ENCODE peak calls at places on chromosomes 2 and 18, in four cellular contexts. L is WERI-Rb-1, W is GM23338, G is fibroblast of the aortic adventitia. F is an unnamed sample.

GRCh38 chr18:48781041-48781989 is 169.4 kb downstream of the SMAD7 start:
- DNase-seq in L (peak), W (peak), G (peak), F (peak)

GRCh38 chr2:85577386-85578242 is at the start of gene VAMP8:
- DNase-seq in L (no peak), W (peak), G (no peak), F (no peak)

GRCh38 chr2:43070039-43070438 is 156.4 kb downstream of the ZFP36L2 start:
- DNase-seq in L (no peak), W (no peak), G (no peak), F (no peak)

GRCh38 chr2:75466708-75467311 is 93.9 kb downstream of the EVA1A start:
- DNase-seq in L (peak), W (peak), G (peak), F (peak)

GRCh38 chr18:49861659-49862058 is 48.3 kb upstream of the ACAA2 start:
- DNase-seq in L (no peak), W (peak), G (no peak), F (no peak)

GRCh38 chr2:238850096-238850495 is 2.2 kb downstream of the TWIST2 start:
- DNase-seq in L (no peak), W (no peak), G (peak), F (no peak)

GRCh38 chr2:18940184-18940583 is 350.8 kb upstream of the NT5C1B start:
- DNase-seq in L (no peak), W (no peak), G (no peak), F (no peak)

GRCh38 chr2:113164930-113165585 is 8.7 kb upstream of the PSD4 start:
- DNase-seq in L (peak), W (peak), G (no peak), F (no peak)

GRCh38 chr2:31331156-31331555 is 83.4 kb downstream of the XDH start:
- DNase-seq in L (no peak), W (no peak), G (no peak), F (no peak)

GRCh38 chr2:118185210-118186109 is 97.2 kb downstream of the INSIG2 start:
- DNase-seq in L (peak), W (peak), G (peak), F (peak)

GRCh38 chr2:112679484-112679883 is 33.7 kb downstream of the SLC20A1 start:
- DNase-seq in L (no peak), W (no peak), G (peak), F (no peak)

GRCh38 chr2:77507657-77508056 is 14.5 kb downstream of the LRRTM4 start:
- DNase-seq in L (no peak), W (peak), G (no peak), F (no peak)

GRCh38 chr2:238449909-238450417 is 23.2 kb downstream of the ASB1 start:
- DNase-seq in L (no peak), W (no peak), G (peak), F (no peak)

GRCh38 chr18:23712445-23712844 is 23.2 kb downstream of the LAMA3 start:
- DNase-seq in L (no peak), W (no peak), G (no peak), F (no peak)

GRCh38 chr2:86314125-86314524 is 23.3 kb downstream of the REEP1 start:
- DNase-seq in L (no peak), W (no peak), G (no peak), F (no peak)

GRCh38 chr18:13437801-13438506 is 219.4 kb downstream of the LDLRAD4 start:
- DNase-seq in L (no peak), W (no peak), G (no peak), F (no peak)

GRCh38 chr2:189669913-189670312 is 4.6 kb upstream of the ANKAR start:
- DNase-seq in L (no peak), W (no peak), G (no peak), F (no peak)

GRCh38 chr2:102137138-102137537 is 5.4 kb upstream of the IL1R1 start:
- DNase-seq in L (no peak), W (no peak), G (no peak), F (no peak)

GRCh38 chr2:55159037-55159651 is 72.9 kb downstream of the CLHC1 start:
- DNase-seq in L (no peak), W (no peak), G (peak), F (no peak)

GRCh38 chr18:22094375-22094767 is 75.0 kb upstream of the GATA6 start:
- DNase-seq in L (no peak), W (no peak), G (no peak), F (no peak)

GRCh38 chr2:106261871-106262321 is 67.8 kb upstream of the UXS1 start:
- DNase-seq in L (peak), W (no peak), G (no peak), F (no peak)

GRCh38 chr2:130727286-130727924 is 1.5 kb upstream of the GPR148 start:
- DNase-seq in L (peak), W (peak), G (peak), F (peak)

GRCh38 chr2:203535784-203536590 is 886 bp upstream of the RAPH1 start:
- DNase-seq in L (no peak), W (peak), G (peak), F (no peak)

GRCh38 chr2:231800493-231801091 is 14.3 kb downstream of the COPS7B start:
- DNase-seq in L (peak), W (peak), G (peak), F (peak)

GRCh38 chr2:228707846-228708245 is 526.4 kb upstream of the SPHKAP start:
- DNase-seq in L (no peak), W (no peak), G (no peak), F (no peak)

GRCh38 chr2:182004945-182005344 is 19.3 kb downstream of the PPP1R1C start:
- DNase-seq in L (no peak), W (no peak), G (no peak), F (no peak)

GRCh38 chr2:121018136-121019057 is 266.6 kb downstream of the TFCP2L1 start:
- DNase-seq in L (no peak), W (peak), G (no peak), F (peak)

GRCh38 chr2:27027211-27027651 is 5.5 kb upstream of the TMEM214 start:
- DNase-seq in L (no peak), W (no peak), G (no peak), F (no peak)

GRCh38 chr2:85433511-85434089 is 15.1 kb downstream of the SH2D6 start:
- DNase-seq in L (peak), W (peak), G (peak), F (peak)

GRCh38 chr2:114032705-114033104 is 142.8 kb downstream of the ACTR3 start:
- DNase-seq in L (peak), W (no peak), G (no peak), F (no peak)

GRCh38 chr2:230640540-230641011 is 72.1 kb upstream of the CAB39 start:
- DNase-seq in L (no peak), W (no peak), G (no peak), F (no peak)

GRCh38 chr18:10033038-10033437 is 119.2 kb downstream of the VAPA start:
- DNase-seq in L (no peak), W (no peak), G (no peak), F (no peak)

GRCh38 chr18:10030816-10031541 is 117.2 kb downstream of the VAPA start:
- DNase-seq in L (no peak), W (no peak), G (peak), F (no peak)

GRCh38 chr18:10035306-10035991 is 121.6 kb downstream of the VAPA start:
- DNase-seq in L (no peak), W (no peak), G (no peak), F (peak)

GRCh38 chr18:10029711-10030110 is 115.9 kb downstream of the VAPA start:
- DNase-seq in L (no peak), W (no peak), G (no peak), F (no peak)

DNA sequence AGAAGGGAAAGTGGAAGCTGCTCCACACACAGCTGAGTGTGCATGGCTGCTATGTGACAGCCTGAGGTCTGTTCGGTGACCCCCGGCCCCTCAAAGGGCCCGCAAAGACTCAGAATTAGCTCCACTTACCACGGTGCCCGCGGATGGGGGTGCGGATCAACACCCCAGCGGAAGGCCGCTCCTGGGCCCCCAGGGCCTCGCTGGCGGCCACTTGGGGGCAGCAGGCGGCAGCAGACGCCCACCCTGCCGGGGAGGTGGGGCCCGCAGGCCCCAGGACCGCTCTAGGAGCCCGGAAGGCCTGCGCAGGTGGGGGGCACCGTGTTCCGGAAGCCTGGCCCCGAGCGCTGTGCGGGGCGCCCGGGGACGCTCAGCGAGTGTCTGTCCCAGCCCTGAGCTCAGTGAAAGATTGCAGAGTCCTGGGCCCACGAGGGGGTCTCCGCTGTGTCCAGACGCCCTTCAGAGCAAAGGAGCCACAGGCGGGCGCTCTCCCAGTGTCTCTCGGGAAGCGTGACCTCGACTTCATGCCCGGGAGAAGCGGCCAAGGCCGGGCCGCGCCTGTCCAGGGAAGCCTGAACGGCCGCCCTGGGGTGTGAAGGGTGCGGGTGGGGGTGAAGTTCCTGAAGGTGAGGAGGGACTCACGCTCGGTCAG is 118.6 kb downstream of the VAPA start:
- DNase-seq in L (no peak), W (peak), G (no peak), F (no peak)
- TF ChIP-seq CTCF in L (peak), W (peak), G (no peak), F (no peak)

GRCh38 chr2:66582975-66583842 is 148.3 kb downstream of the MEIS1 start:
- DNase-seq in L (no peak), W (peak), G (no peak), F (no peak)
- TF ChIP-seq CTCF in L (no peak), W (no peak), G (no peak), F (no peak)

DNA sequence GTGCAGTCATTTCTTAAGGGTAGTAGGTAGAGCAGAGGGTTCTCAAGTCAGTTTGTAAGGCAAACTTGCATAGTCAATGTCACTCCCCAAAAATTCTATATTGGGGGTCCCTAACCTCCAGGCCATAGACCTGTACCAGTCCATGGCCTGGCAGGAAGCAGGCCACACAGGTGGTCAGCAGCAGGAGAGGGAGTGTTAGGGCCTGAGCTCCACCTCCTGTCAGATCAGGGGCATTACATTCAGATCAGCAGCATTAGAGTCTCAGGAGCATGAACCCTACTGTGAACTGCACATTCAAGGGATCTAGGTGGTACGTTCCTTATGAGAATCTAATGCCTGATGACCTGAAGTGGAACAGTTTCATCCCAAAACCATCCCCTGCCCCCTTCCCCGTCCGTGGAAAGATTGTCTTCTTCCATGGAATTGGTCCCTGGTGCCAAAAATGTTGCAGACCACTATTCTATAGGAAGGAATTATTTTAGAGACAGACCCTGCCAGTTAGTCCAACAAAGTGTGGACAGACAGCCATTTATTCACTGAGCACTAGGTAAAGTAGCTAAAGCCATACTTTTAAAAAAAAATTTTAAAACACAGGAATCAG is 6.7 kb downstream of the COA5 start:
- DNase-seq in L (peak), W (peak), G (peak), F (peak)
- TF ChIP-seq CTCF in L (peak), W (peak), G (peak), F (peak)

GRCh38 chr2:224807153-224807964 is 91.2 kb upstream of the CCDC195 start:
- DNase-seq in L (no peak), W (peak), G (no peak), F (no peak)
- TF ChIP-seq CTCF in L (no peak), W (no peak), G (peak), F (no peak)

F was measured in glutamatergic neuron.